ENCODE peak calls at places on chromosomes 6 and 20, in eight cellular contexts. C, T, E, O, F, L, H and K are unnamed samples.

GRCh38 chr6:37239511-37239910 is 18.1 kb upstream of the TBC1D22B start:
- DNase-seq in E (no peak), T (no peak), C (no peak), L (no peak), H (no peak), O (no peak), F (no peak), K (no peak)

GRCh38 chr6:127946388-127946787 is 45.5 kb upstream of the THEMIS start:
- DNase-seq in C (no peak), F (no peak), H (no peak), L (no peak), E (no peak), T (no peak), O (no peak), K (no peak)

GRCh38 chr20:20192366-20192765 is 140.0 kb downstream of the CFAP61 start:
- DNase-seq in O (no peak), T (no peak), L (no peak), C (no peak), H (no peak), E (no peak), F (no peak), K (no peak)

GRCh38 chr20:57618091-57618765 is 2.0 kb downstream of the ZBP1 start:
- DNase-seq in E (no peak), C (no peak), T (no peak), F (no peak), O (no peak), L (peak), H (no peak), K (peak)

GRCh38 chr6:167350731-167351655 is 26.1 kb downstream of the TTLL2 start:
- DNase-seq in L (peak), E (peak), F (no peak), O (no peak), H (peak), C (peak), T (peak), K (peak)

GRCh38 chr6:51260003-51260402 is 441.3 kb downstream of the TFAP2B start:
- DNase-seq in L (no peak), H (no peak), E (no peak), O (no peak), T (no peak), C (no peak), F (no peak), K (no peak)

GRCh38 chr6:127302728-127303675 is 36.3 kb downstream of the RNF146 start:
- DNase-seq in L (no peak), H (peak), C (no peak), T (no peak), O (peak), F (no peak), E (peak), K (peak)

GRCh38 chr6:155177369-155177961 is 86.3 kb upstream of the CLDN20 start:
- DNase-seq in H (peak), O (peak), C (peak), T (peak), E (peak), F (peak), L (no peak), K (peak)

GRCh38 chr6:36973647-36974046 is 12.3 kb downstream of the MTCH1 start:
- DNase-seq in H (no peak), T (no peak), L (no peak), C (no peak), E (no peak), F (no peak), O (no peak), K (no peak)

GRCh38 chr6:167825059-167825758 is 1.5 kb upstream of the AFDN start:
- DNase-seq in L (no peak), F (no peak), C (peak), H (no peak), T (no peak), E (no peak), O (no peak), K (no peak)

GRCh38 chr20:63641792-63642517 is 11.3 kb downstream of the STMN3 start:
- DNase-seq in F (peak), E (peak), T (peak), H (peak), O (no peak), C (peak), L (peak), K (peak)

GRCh38 chr6:16264785-16265184 is 26.4 kb downstream of the GMPR start:
- DNase-seq in H (no peak), L (no peak), E (no peak), T (no peak), C (no peak), O (no peak), F (no peak), K (no peak)

GRCh38 chr6:81263531-81264168 is 488.8 kb downstream of the TENT5A start:
- DNase-seq in F (no peak), L (no peak), T (no peak), C (no peak), O (no peak), E (no peak), H (no peak), K (no peak)

GRCh38 chr6:88899569-88900316 is 63.7 kb downstream of the RNGTT start:
- DNase-seq in H (no peak), C (no peak), T (no peak), E (no peak), F (no peak), O (no peak), L (no peak), K (no peak)

GRCh38 chr20:46119547-46119946 is 1.4 kb downstream of the CD40 start:
- DNase-seq in E (no peak), F (no peak), O (no peak), C (no peak), L (no peak), H (no peak), T (no peak), K (no peak)

GRCh38 chr6:55182016-55182650 is 7.8 kb downstream of the HCRTR2 start:
- DNase-seq in F (no peak), L (no peak), E (no peak), O (peak), C (no peak), H (no peak), T (no peak), K (no peak)

GRCh38 chr6:89970609-89971337 is 76.5 kb downstream of the GJA10 start:
- DNase-seq in C (peak), L (no peak), F (peak), H (no peak), T (peak), E (peak), O (no peak), K (peak)

GRCh38 chr6:159023893-159024292 is 20.9 kb downstream of the TAGAP start:
- DNase-seq in C (no peak), O (no peak), T (no peak), L (no peak), F (no peak), H (no peak), E (no peak), K (no peak)

GRCh38 chr6:139600313-139600712 is 225.9 kb upstream of the CITED2 start:
- DNase-seq in T (no peak), O (no peak), E (no peak), L (no peak), F (no peak), C (no peak), H (no peak), K (no peak)

GRCh38 chr6:48472535-48472934 is 361.5 kb upstream of the PTCHD4 start:
- DNase-seq in T (no peak), L (no peak), F (no peak), C (no peak), E (no peak), O (no peak), H (no peak), K (no peak)

GRCh38 chr20:50625986-50626677 is 65.2 kb downstream of the RIPOR3 start:
- DNase-seq in E (no peak), T (peak), H (no peak), F (no peak), C (no peak), L (peak), O (no peak), K (peak)

GRCh38 chr6:10531942-10532341 is 10.8 kb downstream of the GCNT2 start:
- DNase-seq in L (no peak), O (no peak), C (no peak), T (no peak), E (no peak), H (no peak), F (no peak), K (no peak)

GRCh38 chr6:89483111-89483720 is 50.3 kb downstream of the ANKRD6 start:
- DNase-seq in H (no peak), F (no peak), E (no peak), T (no peak), O (no peak), L (no peak), C (no peak), K (no peak)

GRCh38 chr6:29965873-29966601 is 23.7 kb downstream of the HLA-A start:
- DNase-seq in O (peak), F (no peak), L (peak), C (no peak), H (no peak), E (no peak), T (no peak), K (peak)

GRCh38 chr6:119349041-119349340 is 570 bp downstream of the MAN1A1 start:
- DNase-seq in F (no peak), E (no peak), C (no peak), O (no peak), T (peak), H (no peak), L (no peak), K (no peak)